ENCODE peak calls at places on chromosomes 13 and 19, in ten cellular contexts. O, P, D, S, A, Q, N, R, B and U are unnamed samples.

GRCh38 chr13:19888799-19889198 is 25.4 kb upstream of the ZMYM5 start:
- DNase-seq in O (peak; percentile 2), P (peak; percentile 38), D (no peak), S (no peak), A (no peak), Q (no peak), N (no peak), R (no peak), B (no peak), U (no peak)

GRCh38 chr13:46783504-46783903 is 13.5 kb downstream of the ESD start:
- DNase-seq in O (no peak), P (no peak), D (no peak), S (no peak), A (no peak), Q (no peak), N (no peak), R (no peak), B (no peak), U (no peak)

GRCh38 chr19:7497292-7497691 is 8.5 kb upstream of the PEX11G start:
- DNase-seq in O (no peak), P (no peak), D (no peak), S (no peak), A (no peak), Q (no peak), N (peak; percentile 24), R (no peak), B (peak; percentile 78), U (no peak)

GRCh38 chr19:7983995-7984837 is 21.2 kb downstream of the ELAVL1 start:
- DNase-seq in O (no peak), P (no peak), D (no peak), S (no peak), A (no peak), Q (no peak), N (no peak), R (no peak), B (no peak), U (no peak)

GRCh38 chr19:2209408-2209807 is 26.7 kb downstream of the PLEKHJ1 start:
- DNase-seq in O (no peak), P (no peak), D (no peak), S (no peak), A (no peak), Q (no peak), N (no peak), R (no peak), B (no peak), U (no peak)

GRCh38 chr13:28100149-28101121 is at the start of gene FLT3:
- DNase-seq in O (no peak), P (peak; percentile 38), D (no peak), S (peak; percentile 77), A (no peak), Q (no peak), N (peak; percentile 23), R (peak; percentile 90), B (peak; percentile 84), U (peak; percentile 47)

GRCh38 chr19:39038098-39038497 is 5.7 kb upstream of the FBXO27 start:
- DNase-seq in O (peak; percentile 32), P (peak; percentile 25), D (no peak), S (no peak), A (no peak), Q (no peak), N (peak; percentile 50), R (peak; percentile 15), B (peak; percentile 89), U (no peak)

GRCh38 chr19:19477705-19478383 is 37.5 kb downstream of the TSSK6 start:
- DNase-seq in O (no peak), P (no peak), D (no peak), S (no peak), A (no peak), Q (no peak), N (no peak), R (no peak), B (no peak), U (no peak)

GRCh38 chr13:39895254-39895653 is 239.8 kb downstream of the COG6 start:
- DNase-seq in O (no peak), P (no peak), D (no peak), S (no peak), A (no peak), Q (no peak), N (no peak), R (no peak), B (no peak), U (no peak)

GRCh38 chr13:112704634-112705145 is 14.9 kb downstream of the ATP11A start:
- DNase-seq in O (no peak), P (no peak), D (no peak), S (no peak), A (peak; percentile 19), Q (no peak), N (no peak), R (no peak), B (no peak), U (no peak)

GRCh38 chr13:83975668-83976165 is 93.4 kb upstream of the SLITRK1 start:
- DNase-seq in O (no peak), P (no peak), D (no peak), S (no peak), A (no peak), Q (peak; percentile 33), N (no peak), R (no peak), B (no peak), U (no peak)

GRCh38 chr19:10295305-10295846 is 5.6 kb downstream of the ICAM5 start:
- DNase-seq in O (no peak), P (no peak), D (peak; percentile 61), S (peak; percentile 88), A (no peak), Q (no peak), N (no peak), R (peak; percentile 46), B (peak; percentile 78), U (peak; percentile 59)

GRCh38 chr19:36009220-36009619 is 607 bp upstream of the SYNE4 start:
- DNase-seq in O (peak; percentile 32), P (peak; percentile 48), D (peak; percentile 19), S (peak; percentile 51), A (peak; percentile 88), Q (no peak), N (no peak), R (peak; percentile 55), B (peak; percentile 82), U (no peak)

GRCh38 chr13:90696656-90697055 is 650.8 kb upstream of the MIR17HG start:
- DNase-seq in O (no peak), P (peak; percentile 0), D (no peak), S (no peak), A (no peak), Q (no peak), N (no peak), R (no peak), B (peak; percentile 4), U (no peak)

GRCh38 chr19:49593233-49594113 is 2.5 kb downstream of the PRR12 start:
- DNase-seq in O (peak; percentile 85), P (peak; percentile 89), D (peak; percentile 88), S (peak; percentile 100), A (peak; percentile 98), Q (peak; percentile 76), N (peak; percentile 92), R (peak; percentile 83), B (peak; percentile 99), U (peak; percentile 85)

GRCh38 chr19:11843741-11844140 is 4.8 kb upstream of the ZNF439 start:
- DNase-seq in O (no peak), P (no peak), D (no peak), S (no peak), A (no peak), Q (no peak), N (no peak), R (no peak), B (no peak), U (no peak)

GRCh38 chr19:47243776-47244547 is 12.4 kb upstream of the CCDC9 start:
- DNase-seq in O (peak; percentile 96), P (peak; percentile 97), D (peak; percentile 85), S (peak; percentile 83), A (peak; percentile 96), Q (no peak), N (peak; percentile 90), R (peak; percentile 97), B (peak; percentile 96), U (peak; percentile 86)

GRCh38 chr19:51258761-51259160 is 7.9 kb downstream of the SIGLECL1 start:
- DNase-seq in O (no peak), P (no peak), D (no peak), S (no peak), A (no peak), Q (no peak), N (no peak), R (no peak), B (peak; percentile 8), U (no peak)

GRCh38 chr19:2887391-2887914 is 13.3 kb upstream of the ZNF57 start:
- DNase-seq in O (peak; percentile 55), P (peak; percentile 61), D (no peak), S (peak; percentile 64), A (peak; percentile 23), Q (no peak), N (peak; percentile 71), R (peak; percentile 72), B (peak; percentile 90), U (peak; percentile 35)